ENCODE peak calls at places on chromosome 19, in seven cellular contexts. N is GM20000; S is fibroblast of lung; K is AG09309; E is Peyer's patch; F is endothelial cell of umbilical vein; I is CD4-positive, alpha-beta T cell. Q is an unnamed sample.

GRCh38 chr19:6744381-6745288 is 5.2 kb downstream of the TRIP10 start:
- DNase-seq in K (no peak), S (peak), I (no peak), E (peak), N (no peak), F (peak), Q (peak)

GRCh38 chr19:51525731-51526130 is 5.7 kb downstream of the SIGLEC6 start:
- DNase-seq in E (no peak), N (no peak), K (no peak), I (no peak), S (no peak), F (no peak), Q (no peak)

GRCh38 chr19:52171321-52172169 is at the start of gene ZNF836:
- DNase-seq in E (peak), S (peak), F (peak), I (peak), N (peak), K (no peak), Q (peak)

GRCh38 chr19:5826531-5827341 is 12.8 kb downstream of the FUT6 start:
- DNase-seq in K (no peak), F (no peak), N (peak), E (peak), S (peak), I (no peak), Q (peak)

GRCh38 chr19:48994035-48994386 is 324 bp downstream of the RUVBL2 start:
- DNase-seq in S (no peak), K (no peak), E (no peak), F (no peak), N (no peak), I (no peak), Q (no peak)

GRCh38 chr19:42121666-42122069 is 10.6 kb downstream of the POU2F2 start:
- DNase-seq in F (peak), S (peak), N (peak), K (no peak), I (peak), E (peak), Q (peak)

GRCh38 chr19:42111811-42112210 is 20.4 kb downstream of the POU2F2 start:
- DNase-seq in S (no peak), E (no peak), I (no peak), F (no peak), K (no peak), N (no peak), Q (no peak)

GRCh38 chr19:4521170-4521887 is 3.0 kb upstream of the PLIN4 start:
- DNase-seq in I (no peak), E (no peak), S (no peak), K (no peak), F (no peak), N (no peak), Q (no peak)

GRCh38 chr19:20238025-20238623 is 71.1 kb downstream of the ZNF486 start:
- DNase-seq in N (peak), S (peak), F (peak), I (peak), K (peak), E (peak), Q (peak)

GRCh38 chr19:47444388-47444821 is 25.1 kb upstream of the MEIS3 start:
- DNase-seq in F (no peak), K (no peak), N (no peak), I (peak), E (no peak), S (no peak), Q (no peak)

GRCh38 chr19:54114340-54114826 is 1.1 kb downstream of the TFPT start:
- DNase-seq in N (peak), K (no peak), I (no peak), S (peak), F (peak), E (peak), Q (peak)

GRCh38 chr19:39131255-39131755 is 5.7 kb downstream of the PAK4 start:
- DNase-seq in S (no peak), N (no peak), F (peak), E (no peak), I (no peak), K (no peak), Q (no peak)

GRCh38 chr19:49744946-49745381 is 18.1 kb downstream of the TSKS start:
- DNase-seq in F (no peak), E (no peak), K (no peak), N (no peak), I (no peak), S (no peak), Q (no peak)

GRCh38 chr19:50461066-50461875 is 15.0 kb upstream of the EMC10 start:
- DNase-seq in K (peak), E (peak), I (peak), S (peak), F (peak), N (peak), Q (peak)

GRCh38 chr19:3129112-3129511 is 6.7 kb upstream of the GNA15 start:
- DNase-seq in N (no peak), I (no peak), F (peak), K (peak), E (no peak), S (peak), Q (peak)

DNA sequence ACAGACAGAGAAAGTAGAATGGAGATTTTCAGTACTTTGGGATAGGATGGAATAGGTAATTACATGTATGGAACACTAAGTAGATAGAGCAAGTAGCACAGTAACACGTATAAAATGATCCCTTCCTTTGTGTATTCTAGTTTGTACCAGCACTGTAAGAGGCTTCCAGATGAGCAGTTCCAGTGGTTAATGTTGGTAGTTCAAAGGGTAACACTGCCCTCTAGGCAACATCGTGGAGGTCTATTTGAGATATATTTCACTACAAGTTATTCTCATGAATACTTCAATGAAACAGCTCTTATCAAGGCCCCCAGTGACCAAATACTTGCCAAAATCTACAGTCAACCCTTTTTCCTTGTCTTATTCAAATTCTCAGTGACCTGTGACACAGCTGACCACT is 13.5 kb upstream of the ZNF563 start:
- DNase-seq in E (no peak), I (no peak), N (no peak), F (no peak), K (no peak), S (no peak), Q (no peak)
- TF ChIP-seq CTCF in E (no peak), I (peak), N (no peak), F (no peak), K (no peak), S (no peak), Q (no peak)

GRCh38 chr19:11496391-11497163 is 9.1 kb downstream of the ZNF653 start:
- DNase-seq in I (peak), E (peak), S (peak), N (peak), K (peak), F (peak), Q (peak)

GRCh38 chr19:11499327-11499726 is 6.3 kb downstream of the ZNF653 start:
- DNase-seq in F (no peak), N (no peak), E (peak), I (no peak), K (no peak), S (no peak), Q (no peak)

GRCh38 chr19:11495481-11495880 is 10.2 kb downstream of the ZNF653 start:
- DNase-seq in N (no peak), I (no peak), E (no peak), K (no peak), F (no peak), S (no peak), Q (no peak)

GRCh38 chr19:11495885-11496284 is 9.8 kb downstream of the ZNF653 start:
- DNase-seq in F (no peak), N (no peak), K (no peak), E (no peak), I (no peak), S (no peak), Q (no peak)

GRCh38 chr19:11494634-11495285 is 10.9 kb downstream of the ZNF653 start:
- DNase-seq in I (no peak), K (no peak), E (no peak), F (no peak), N (no peak), S (no peak), Q (no peak)
- TF ChIP-seq CTCF in I (no peak), K (no peak), E (no peak), F (no peak), N (no peak), S (no peak), Q (no peak)

GRCh38 chr19:44782729-44783128 is 5.0 kb downstream of the CBLC start:
- DNase-seq in S (no peak), N (no peak), F (no peak), K (no peak), I (no peak), E (no peak), Q (no peak)
- TF ChIP-seq CTCF in S (peak), N (no peak), F (no peak), K (no peak), I (no peak), E (no peak), Q (no peak)

DNA sequence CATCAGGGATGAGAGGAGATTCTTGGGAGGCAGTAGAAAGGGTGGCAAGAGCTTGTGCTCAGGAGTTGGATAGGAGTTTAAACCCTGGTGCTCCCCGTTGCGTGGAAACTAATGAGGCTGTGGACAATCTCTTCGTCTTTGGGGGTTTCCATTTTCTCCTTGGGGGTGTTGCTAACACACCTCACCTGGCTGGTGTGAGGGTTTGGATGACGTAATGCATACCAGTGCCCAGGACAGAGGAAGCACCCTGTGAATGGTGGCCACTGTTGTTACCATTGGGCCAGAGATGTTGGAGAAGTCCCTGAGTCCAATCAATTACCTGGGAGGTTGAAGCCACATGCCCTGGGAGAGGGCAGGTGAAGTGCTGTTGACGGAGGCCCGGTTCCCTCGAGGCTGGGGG is 146.5 kb downstream of the URI1 start:
- DNase-seq in I (no peak), K (no peak), E (no peak), S (no peak), F (no peak), N (no peak), Q (no peak)
- TF ChIP-seq CTCF in I (no peak), K (no peak), E (no peak), S (no peak), F (no peak), N (no peak), Q (no peak)